ENCODE peak calls at places on chromosomes 2 and 18, in eight cellular contexts. One of them, this sample, is unnamed. For H3K9me3, the result is how much of the 10 kb centered on the place peaks cover.

GRCh38 chr2:212145111-212145510 is 393.5 kb downstream of the ERBB4 start:
- DNase-seq in body of pancreas: no peak
- DNase-seq in mammary epithelial cell: peak
- DNase-seq in uterus: no peak
- DNase-seq in tibial artery: no peak
- DNase-seq in IMR-90: peak
- DNase-seq in heart left ventricle: no peak
- DNase-seq in OCI-LY7: no peak
- DNase-seq in this sample: no peak

GRCh38 chr2:30272761-30273573 is 41.6 kb downstream of the LBH start:
- DNase-seq in OCI-LY7: no peak
- DNase-seq in mammary epithelial cell: no peak
- DNase-seq in tibial artery: no peak
- DNase-seq in uterus: no peak
- DNase-seq in heart left ventricle: no peak
- DNase-seq in IMR-90: peak
- DNase-seq in body of pancreas: no peak
- DNase-seq in this sample: no peak

GRCh38 chr2:1937480-1937879 is 193.2 kb upstream of the PXDN start:
- DNase-seq in mammary epithelial cell: no peak
- DNase-seq in OCI-LY7: no peak
- DNase-seq in uterus: no peak
- DNase-seq in heart left ventricle: no peak
- DNase-seq in tibial artery: no peak
- DNase-seq in IMR-90: no peak
- DNase-seq in body of pancreas: no peak
- DNase-seq in this sample: no peak

GRCh38 chr2:109563294-109563693 is 50.5 kb downstream of the SEPTIN10 start:
- DNase-seq in OCI-LY7: no peak
- DNase-seq in uterus: no peak
- DNase-seq in body of pancreas: no peak
- DNase-seq in tibial artery: no peak
- DNase-seq in IMR-90: peak
- DNase-seq in heart left ventricle: no peak
- DNase-seq in mammary epithelial cell: no peak
- DNase-seq in this sample: no peak

GRCh38 chr2:128519517-128520215 is 201.0 kb upstream of the HS6ST1 start:
- DNase-seq in uterus: no peak
- DNase-seq in tibial artery: no peak
- DNase-seq in OCI-LY7: no peak
- DNase-seq in IMR-90: no peak
- DNase-seq in mammary epithelial cell: no peak
- DNase-seq in body of pancreas: no peak
- DNase-seq in heart left ventricle: no peak
- DNase-seq in this sample: no peak

GRCh38 chr2:100906679-100907078 is 86.7 kb downstream of the NPAS2 start:
- DNase-seq in heart left ventricle: no peak
- DNase-seq in body of pancreas: no peak
- DNase-seq in OCI-LY7: no peak
- DNase-seq in tibial artery: no peak
- DNase-seq in IMR-90: no peak
- DNase-seq in mammary epithelial cell: no peak
- DNase-seq in uterus: no peak
- DNase-seq in this sample: no peak

GRCh38 chr2:17106418-17106817 is 411.8 kb downstream of the RAD51AP2 start:
- DNase-seq in mammary epithelial cell: no peak
- DNase-seq in OCI-LY7: no peak
- DNase-seq in IMR-90: no peak
- DNase-seq in uterus: no peak
- DNase-seq in body of pancreas: no peak
- DNase-seq in heart left ventricle: no peak
- DNase-seq in tibial artery: no peak
- DNase-seq in this sample: no peak

GRCh38 chr2:129827251-129827894 is 152.1 kb upstream of the RAB6C start:
- DNase-seq in IMR-90: no peak
- DNase-seq in body of pancreas: no peak
- DNase-seq in uterus: no peak
- DNase-seq in mammary epithelial cell: no peak
- DNase-seq in OCI-LY7: no peak
- DNase-seq in heart left ventricle: no peak
- DNase-seq in tibial artery: no peak
- DNase-seq in this sample: no peak

GRCh38 chr2:101699939-101700442 is 2.5 kb downstream of the MAP4K4 start:
- DNase-seq in mammary epithelial cell: peak
- DNase-seq in heart left ventricle: no peak
- DNase-seq in IMR-90: peak
- DNase-seq in uterus: no peak
- DNase-seq in OCI-LY7: no peak
- DNase-seq in body of pancreas: no peak
- DNase-seq in tibial artery: no peak
- DNase-seq in this sample: no peak

GRCh38 chr2:240374085-240374907 is 61.2 kb upstream of the GPC1 start:
- DNase-seq in body of pancreas: peak
- DNase-seq in IMR-90: peak
- DNase-seq in tibial artery: peak
- DNase-seq in uterus: peak
- DNase-seq in mammary epithelial cell: no peak
- DNase-seq in heart left ventricle: peak
- DNase-seq in OCI-LY7: no peak
- DNase-seq in this sample: no peak

GRCh38 chr2:161586517-161587167 is 37.6 kb upstream of the SLC4A10 start:
- DNase-seq in body of pancreas: no peak
- DNase-seq in OCI-LY7: peak
- DNase-seq in mammary epithelial cell: no peak
- DNase-seq in IMR-90: peak
- DNase-seq in heart left ventricle: no peak
- DNase-seq in tibial artery: no peak
- DNase-seq in uterus: no peak
- DNase-seq in this sample: no peak

GRCh38 chr2:12824771-12825363 is 108.1 kb downstream of the TRIB2 start:
- DNase-seq in mammary epithelial cell: no peak
- DNase-seq in heart left ventricle: peak
- DNase-seq in OCI-LY7: no peak
- DNase-seq in uterus: peak
- DNase-seq in IMR-90: no peak
- DNase-seq in body of pancreas: peak
- DNase-seq in tibial artery: peak
- DNase-seq in this sample: no peak

GRCh38 chr2:10466801-10467200 is 18.7 kb upstream of the ODC1 start:
- DNase-seq in mammary epithelial cell: no peak
- DNase-seq in heart left ventricle: no peak
- DNase-seq in OCI-LY7: no peak
- DNase-seq in uterus: no peak
- DNase-seq in tibial artery: no peak
- DNase-seq in body of pancreas: no peak
- DNase-seq in IMR-90: no peak
- DNase-seq in this sample: no peak

GRCh38 chr18:33440384-33441043 is at the start of gene CCDC178:
- DNase-seq in tibial artery: peak
- DNase-seq in uterus: peak
- DNase-seq in heart left ventricle: peak
- DNase-seq in IMR-90: peak
- DNase-seq in OCI-LY7: no peak
- DNase-seq in mammary epithelial cell: no peak
- DNase-seq in body of pancreas: peak
- DNase-seq in this sample: no peak

GRCh38 chr2:60335533-60336237 is 217.8 kb downstream of the BCL11A start:
- DNase-seq in heart left ventricle: no peak
- DNase-seq in tibial artery: no peak
- DNase-seq in mammary epithelial cell: peak
- DNase-seq in IMR-90: no peak
- DNase-seq in body of pancreas: peak
- DNase-seq in uterus: no peak
- DNase-seq in OCI-LY7: no peak
- DNase-seq in this sample: no peak

GRCh38 chr2:100242891-100243670 is 79.2 kb downstream of the LONRF2 start:
- DNase-seq in tibial artery: peak
- DNase-seq in uterus: peak
- DNase-seq in heart left ventricle: peak
- DNase-seq in OCI-LY7: peak
- DNase-seq in IMR-90: peak
- DNase-seq in mammary epithelial cell: peak
- DNase-seq in body of pancreas: peak
- DNase-seq in this sample: peak

GRCh38 chr18:8800445-8800844 is 95.1 kb downstream of the MTCL1 start:
- DNase-seq in uterus: no peak
- DNase-seq in OCI-LY7: no peak
- DNase-seq in tibial artery: no peak
- DNase-seq in body of pancreas: no peak
- DNase-seq in mammary epithelial cell: peak
- DNase-seq in IMR-90: peak
- DNase-seq in heart left ventricle: no peak
- DNase-seq in this sample: no peak

GRCh38 chr2:127176371-127177311 is 43.5 kb downstream of the CYP27C1 start:
- DNase-seq in IMR-90: peak
- DNase-seq in uterus: peak
- DNase-seq in heart left ventricle: peak
- DNase-seq in tibial artery: peak
- DNase-seq in OCI-LY7: no peak
- DNase-seq in body of pancreas: peak
- DNase-seq in mammary epithelial cell: peak
- DNase-seq in this sample: no peak

GRCh38 chr2:113012436-113013335 is 7.4 kb downstream of the IL36A start:
- DNase-seq in heart left ventricle: no peak
- DNase-seq in mammary epithelial cell: peak
- DNase-seq in body of pancreas: no peak
- DNase-seq in tibial artery: no peak
- DNase-seq in IMR-90: peak
- DNase-seq in uterus: no peak
- DNase-seq in OCI-LY7: no peak
- DNase-seq in this sample: no peak

GRCh38 chr2:66866331-66867037 is 431.6 kb downstream of the MEIS1 start:
- DNase-seq in heart left ventricle: no peak
- DNase-seq in IMR-90: no peak
- DNase-seq in OCI-LY7: no peak
- DNase-seq in mammary epithelial cell: no peak
- DNase-seq in body of pancreas: no peak
- DNase-seq in tibial artery: no peak
- DNase-seq in uterus: no peak
- DNase-seq in this sample: no peak

GRCh38 chr18:27665264-27665799 is 480.2 kb upstream of the CHST9 start:
- DNase-seq in IMR-90: no peak
- DNase-seq in heart left ventricle: no peak
- DNase-seq in tibial artery: no peak
- DNase-seq in OCI-LY7: no peak
- DNase-seq in uterus: no peak
- DNase-seq in mammary epithelial cell: no peak
- DNase-seq in body of pancreas: no peak
- DNase-seq in this sample: no peak

GRCh38 chr2:213232649-213233437 is 51.4 kb upstream of the SPAG16 start:
- DNase-seq in uterus: no peak
- DNase-seq in tibial artery: no peak
- DNase-seq in heart left ventricle: no peak
- DNase-seq in mammary epithelial cell: no peak
- DNase-seq in body of pancreas: no peak
- DNase-seq in IMR-90: peak
- DNase-seq in OCI-LY7: peak
- DNase-seq in this sample: peak

GRCh38 chr2:44705851-44706555 is 235.5 kb upstream of the SIX3 start:
- DNase-seq in IMR-90: no peak
- DNase-seq in OCI-LY7: no peak
- DNase-seq in tibial artery: no peak
- DNase-seq in body of pancreas: no peak
- DNase-seq in mammary epithelial cell: no peak
- DNase-seq in uterus: no peak
- DNase-seq in heart left ventricle: no peak
- DNase-seq in this sample: no peak

GRCh38 chr2:147320148-147320547 is 524.7 kb upstream of the ACVR2A start:
- DNase-seq in body of pancreas: no peak
- DNase-seq in IMR-90: no peak
- DNase-seq in heart left ventricle: no peak
- DNase-seq in OCI-LY7: no peak
- DNase-seq in mammary epithelial cell: no peak
- DNase-seq in uterus: no peak
- DNase-seq in tibial artery: no peak
- DNase-seq in this sample: no peak
- H3K9me3 ChIP-seq in body of pancreas: under half
- H3K9me3 ChIP-seq in IMR-90: under half
- H3K9me3 ChIP-seq in heart left ventricle: under half
- H3K9me3 ChIP-seq in OCI-LY7: under half
- H3K9me3 ChIP-seq in mammary epithelial cell: under half
- H3K9me3 ChIP-seq in uterus: under half
- H3K9me3 ChIP-seq in tibial artery: under half
- H3K9me3 ChIP-seq in this sample: under half

GRCh38 chr2:527581-527980 is 149.6 kb downstream of the TMEM18 start:
- DNase-seq in heart left ventricle: no peak
- DNase-seq in IMR-90: no peak
- DNase-seq in tibial artery: no peak
- DNase-seq in uterus: no peak
- DNase-seq in mammary epithelial cell: no peak
- DNase-seq in OCI-LY7: no peak
- DNase-seq in body of pancreas: no peak
- DNase-seq in this sample: no peak
- H3K9me3 ChIP-seq in heart left ventricle: under half
- H3K9me3 ChIP-seq in IMR-90: under half
- H3K9me3 ChIP-seq in tibial artery: under half
- H3K9me3 ChIP-seq in uterus: under half
- H3K9me3 ChIP-seq in mammary epithelial cell: under half
- H3K9me3 ChIP-seq in OCI-LY7: under half
- H3K9me3 ChIP-seq in body of pancreas: under half
- H3K9me3 ChIP-seq in this sample: under half

DNA sequence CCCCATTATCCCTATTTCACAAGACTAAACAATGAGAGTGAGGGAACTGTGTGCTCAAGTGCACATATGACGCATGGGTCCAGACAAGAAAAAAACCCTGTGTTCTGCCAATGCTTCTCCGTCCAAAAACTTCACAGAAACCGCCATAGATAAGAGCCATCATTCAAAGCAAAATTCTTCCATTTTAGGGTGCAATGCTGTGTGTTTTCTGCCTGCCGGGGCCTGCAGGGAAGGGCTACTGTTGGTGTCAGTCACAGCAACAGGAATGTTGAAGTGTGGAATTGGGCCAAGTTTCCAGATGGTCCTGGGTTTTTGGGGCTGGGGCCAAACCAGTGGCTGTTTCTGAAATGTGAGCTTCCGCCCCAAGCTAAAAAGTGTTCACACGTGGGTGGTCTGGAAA is 637 bp upstream of the MC2R start:
- DNase-seq in IMR-90: no peak
- DNase-seq in heart left ventricle: peak
- DNase-seq in mammary epithelial cell: no peak
- DNase-seq in body of pancreas: peak
- DNase-seq in OCI-LY7: no peak
- DNase-seq in tibial artery: no peak
- DNase-seq in uterus: no peak
- DNase-seq in this sample: no peak
- H3K9me3 ChIP-seq in IMR-90: under half
- H3K9me3 ChIP-seq in heart left ventricle: under half
- H3K9me3 ChIP-seq in mammary epithelial cell: under half
- H3K9me3 ChIP-seq in body of pancreas: under half
- H3K9me3 ChIP-seq in OCI-LY7: under half
- H3K9me3 ChIP-seq in tibial artery: under half
- H3K9me3 ChIP-seq in uterus: under half
- H3K9me3 ChIP-seq in this sample: under half

DNA sequence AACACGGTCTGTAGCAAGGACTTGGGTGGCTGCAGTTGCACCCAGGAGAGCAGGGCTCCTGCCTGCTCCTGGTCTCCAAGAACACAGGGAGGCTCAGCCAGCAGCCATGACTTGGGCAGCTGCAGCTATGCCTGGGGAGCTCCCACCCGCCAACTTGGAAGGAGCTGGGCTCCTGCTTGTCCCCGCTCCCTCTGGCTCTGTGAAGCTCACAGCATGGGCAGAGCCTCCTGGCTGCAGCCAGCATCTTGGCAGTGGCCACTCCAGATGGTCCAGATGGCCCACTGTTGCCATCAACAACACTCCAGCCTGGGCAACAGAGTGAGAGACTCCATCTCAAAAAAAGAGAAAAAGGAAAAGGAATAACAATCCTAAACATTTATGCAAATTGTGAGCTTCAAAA is 5.2 kb downstream of the ZSCAN30 start:
- DNase-seq in tibial artery: no peak
- DNase-seq in OCI-LY7: no peak
- DNase-seq in mammary epithelial cell: no peak
- DNase-seq in body of pancreas: no peak
- DNase-seq in heart left ventricle: no peak
- DNase-seq in IMR-90: no peak
- DNase-seq in uterus: no peak
- DNase-seq in this sample: no peak
- H3K9me3 ChIP-seq in tibial artery: under half
- H3K9me3 ChIP-seq in OCI-LY7: under half
- H3K9me3 ChIP-seq in mammary epithelial cell: under half
- H3K9me3 ChIP-seq in body of pancreas: under half
- H3K9me3 ChIP-seq in heart left ventricle: under half
- H3K9me3 ChIP-seq in IMR-90: under half
- H3K9me3 ChIP-seq in uterus: under half
- H3K9me3 ChIP-seq in this sample: under half